ENCODE peak calls at places on chromosomes 4 and X, in four cellular contexts. S is psoas muscle, F is ovary, A is fibroblast of lung. M is an unnamed sample.

GRCh38 chrX:12954981-12955380 is 19.9 kb upstream of the TMSB4X start:
- DNase-seq in S (no peak), F (no peak), A (no peak), M (no peak)

GRCh38 chrX:29869837-29870236 is 345.5 kb upstream of the MAGEB2 start:
- DNase-seq in S (no peak), F (no peak), A (no peak), M (no peak)

GRCh38 chr4:40196724-40197281 is at the start of gene RHOH:
- DNase-seq in S (no peak), F (no peak), A (no peak), M (no peak)

GRCh38 chr4:57404463-57404862 is 294.3 kb upstream of the IGFBP7 start:
- DNase-seq in S (no peak), F (no peak), A (no peak), M (no peak)

GRCh38 chr4:140813804-140814203 is 57.6 kb upstream of the TBC1D9 start:
- DNase-seq in S (no peak), F (no peak), A (no peak), M (no peak)

GRCh38 chr4:2702361-2702760 is 53.8 kb downstream of the TNIP2 start:
- DNase-seq in S (no peak), F (no peak), A (no peak), M (no peak)

GRCh38 chr4:54660145-54660535 is 2.4 kb downstream of the KIT start:
- DNase-seq in S (no peak), F (no peak), A (no peak), M (no peak)

GRCh38 chr4:74796631-74797030 is 2.3 kb upstream of the BTC start:
- DNase-seq in S (no peak), F (no peak), A (no peak), M (no peak)

GRCh38 chrX:118507766-118508165 is 12.2 kb downstream of the DOCK11 start:
- DNase-seq in S (no peak), F (no peak), A (no peak), M (no peak)

GRCh38 chr4:163991268-163991667 is 496.8 kb downstream of the TMA16 start:
- DNase-seq in S (no peak), F (no peak), A (no peak), M (no peak)

GRCh38 chr4:150683775-150684350 is 101.9 kb downstream of the MAB21L2 start:
- DNase-seq in S (no peak), F (no peak), A (no peak), M (no peak)

GRCh38 chr4:45063701-45064100 is 337.3 kb upstream of the GNPDA2 start:
- DNase-seq in S (no peak), F (no peak), A (no peak), M (no peak)

GRCh38 chr4:29970626-29971025 is 749.5 kb upstream of the PCDH7 start:
- DNase-seq in S (no peak), F (no peak), A (peak), M (no peak)

GRCh38 chr4:181971973-181972372 is 271.2 kb upstream of the TENM3 start:
- DNase-seq in S (no peak), F (no peak), A (peak), M (no peak)

GRCh38 chrX:13128104-13128503 is 83.7 kb upstream of the FAM9C start:
- DNase-seq in S (no peak), F (no peak), A (peak), M (no peak)

GRCh38 chr4:184825394-184826314 is at the start of gene ACSL1:
- DNase-seq in S (peak), F (peak), A (peak), M (peak)

GRCh38 chrX:136528645-136529315 is 3.2 kb upstream of the VGLL1 start:
- DNase-seq in S (no peak), F (no peak), A (no peak), M (no peak)

GRCh38 chr4:113285512-113285911 is 236.1 kb downstream of the ANK2 start:
- DNase-seq in S (no peak), F (no peak), A (no peak), M (no peak)
- H3K27ac ChIP-seq in S (no peak), F (no peak), A (no peak), M (peak)

GRCh38 chr4:119142837-119143236 is 7.2 kb downstream of the MYOZ2 start:
- DNase-seq in S (no peak), F (no peak), A (no peak), M (no peak)
- H3K4me3 ChIP-seq in S (no peak), F (no peak), A (no peak), M (no peak)

GRCh38 chr4:114512595-114513295 is 85.9 kb upstream of the UGT8 start:
- DNase-seq in S (no peak), F (no peak), A (no peak), M (no peak)

GRCh38 chr4:114509340-114509739 is 89.3 kb upstream of the UGT8 start:
- DNase-seq in S (no peak), F (no peak), A (no peak), M (no peak)
- TF ChIP-seq CTCF in S (no peak), F (no peak), A (no peak), M (peak)

GRCh38 chrX:108396986-108397385 is 41.2 kb downstream of the COL4A6 start:
- DNase-seq in S (no peak), F (no peak), A (no peak), M (no peak)
- H3K27ac ChIP-seq in S (no peak), F (no peak), A (no peak), M (no peak)

GRCh38 chr4:108624263-108625056 is 4.1 kb downstream of the RPL34 start:
- DNase-seq in S (no peak), F (no peak), A (no peak), M (no peak)
- H3K4me3 ChIP-seq in S (no peak), F (no peak), A (no peak), M (no peak)